ENCODE peak calls at places on chromosomes 11 and 22, in ten cellular contexts. One of them, this sample, is unnamed.

GRCh38 chr11:120013325-120014250 is 124.3 kb downstream of the TRIM29 start:
- DNase-seq in posterior vena cava: peak; percentile 80
- DNase-seq in ovary: peak; percentile 46
- DNase-seq in activated T-cell treated with anti-CD3 and anti-CD28 coated beads for 1 hour: no peak
- DNase-seq in cerebellar cortex: peak; percentile 51
- DNase-seq in G401: peak; percentile 54
- DNase-seq in transverse colon: peak; percentile 57
- DNase-seq in AG08395: peak; percentile 47
- DNase-seq in T1000: no peak
- DNase-seq in astrocyte of the cerebellum: no peak
- DNase-seq in this sample: no peak

GRCh38 chr22:25564979-25565677 is 653 bp downstream of the GRK3 start:
- DNase-seq in posterior vena cava: no peak
- DNase-seq in ovary: no peak
- DNase-seq in activated T-cell treated with anti-CD3 and anti-CD28 coated beads for 1 hour: peak; percentile 5
- DNase-seq in cerebellar cortex: peak; percentile 31
- DNase-seq in G401: peak; percentile 47
- DNase-seq in transverse colon: peak; percentile 17
- DNase-seq in AG08395: no peak
- DNase-seq in T1000: no peak
- DNase-seq in astrocyte of the cerebellum: no peak
- DNase-seq in this sample: peak; percentile 19

GRCh38 chr11:26849009-26849408 is 127.1 kb upstream of the SLC5A12 start:
- DNase-seq in posterior vena cava: no peak
- DNase-seq in ovary: no peak
- DNase-seq in activated T-cell treated with anti-CD3 and anti-CD28 coated beads for 1 hour: no peak
- DNase-seq in cerebellar cortex: peak; percentile 85
- DNase-seq in G401: peak; percentile 88
- DNase-seq in transverse colon: no peak
- DNase-seq in AG08395: no peak
- DNase-seq in T1000: no peak
- DNase-seq in astrocyte of the cerebellum: no peak
- DNase-seq in this sample: no peak

GRCh38 chr11:15730617-15731385 is 616.1 kb downstream of the INSC start:
- DNase-seq in posterior vena cava: no peak
- DNase-seq in ovary: no peak
- DNase-seq in activated T-cell treated with anti-CD3 and anti-CD28 coated beads for 1 hour: no peak
- DNase-seq in cerebellar cortex: no peak
- DNase-seq in G401: no peak
- DNase-seq in transverse colon: no peak
- DNase-seq in AG08395: no peak
- DNase-seq in T1000: no peak
- DNase-seq in astrocyte of the cerebellum: no peak
- DNase-seq in this sample: no peak

GRCh38 chr11:122267602-122268001 is 151.6 kb upstream of the BLID start:
- DNase-seq in posterior vena cava: no peak
- DNase-seq in ovary: no peak
- DNase-seq in activated T-cell treated with anti-CD3 and anti-CD28 coated beads for 1 hour: no peak
- DNase-seq in cerebellar cortex: no peak
- DNase-seq in G401: no peak
- DNase-seq in transverse colon: no peak
- DNase-seq in AG08395: peak; percentile 80
- DNase-seq in T1000: no peak
- DNase-seq in astrocyte of the cerebellum: peak; percentile 38
- DNase-seq in this sample: no peak

GRCh38 chr11:44032304-44033085 is 15.3 kb upstream of the ACCSL start:
- DNase-seq in posterior vena cava: peak; percentile 93
- DNase-seq in ovary: peak; percentile 47
- DNase-seq in activated T-cell treated with anti-CD3 and anti-CD28 coated beads for 1 hour: no peak
- DNase-seq in cerebellar cortex: no peak
- DNase-seq in G401: no peak
- DNase-seq in transverse colon: peak; percentile 16
- DNase-seq in AG08395: peak; percentile 51
- DNase-seq in T1000: no peak
- DNase-seq in astrocyte of the cerebellum: no peak
- DNase-seq in this sample: no peak

GRCh38 chr22:23521442-23522113 is 58.5 kb downstream of the IGLL1 start:
- DNase-seq in posterior vena cava: peak; percentile 96
- DNase-seq in ovary: peak; percentile 95
- DNase-seq in activated T-cell treated with anti-CD3 and anti-CD28 coated beads for 1 hour: peak; percentile 49
- DNase-seq in cerebellar cortex: peak; percentile 91
- DNase-seq in G401: peak; percentile 91
- DNase-seq in transverse colon: peak; percentile 92
- DNase-seq in AG08395: peak; percentile 98
- DNase-seq in T1000: peak; percentile 88
- DNase-seq in astrocyte of the cerebellum: peak; percentile 78
- DNase-seq in this sample: peak; percentile 64

GRCh38 chr11:74460481-74461154 is 6.7 kb downstream of the KCNE3 start:
- DNase-seq in posterior vena cava: no peak
- DNase-seq in ovary: no peak
- DNase-seq in activated T-cell treated with anti-CD3 and anti-CD28 coated beads for 1 hour: no peak
- DNase-seq in cerebellar cortex: no peak
- DNase-seq in G401: no peak
- DNase-seq in transverse colon: no peak
- DNase-seq in AG08395: peak; percentile 46
- DNase-seq in T1000: no peak
- DNase-seq in astrocyte of the cerebellum: no peak
- DNase-seq in this sample: no peak

GRCh38 chr22:30027169-30027568 is 53.1 kb upstream of the HORMAD2 start:
- DNase-seq in posterior vena cava: no peak
- DNase-seq in ovary: no peak
- DNase-seq in activated T-cell treated with anti-CD3 and anti-CD28 coated beads for 1 hour: no peak
- DNase-seq in cerebellar cortex: no peak
- DNase-seq in G401: no peak
- DNase-seq in transverse colon: peak; percentile 85
- DNase-seq in AG08395: no peak
- DNase-seq in T1000: no peak
- DNase-seq in astrocyte of the cerebellum: no peak
- DNase-seq in this sample: no peak

GRCh38 chr11:130315354-130315970 is 745 bp upstream of the ZBTB44 start:
- DNase-seq in posterior vena cava: peak; percentile 82
- DNase-seq in ovary: peak; percentile 60
- DNase-seq in activated T-cell treated with anti-CD3 and anti-CD28 coated beads for 1 hour: peak; percentile 44
- DNase-seq in cerebellar cortex: no peak
- DNase-seq in G401: peak; percentile 22
- DNase-seq in transverse colon: peak; percentile 50
- DNase-seq in AG08395: no peak
- DNase-seq in T1000: no peak
- DNase-seq in astrocyte of the cerebellum: no peak
- DNase-seq in this sample: peak; percentile 52

GRCh38 chr11:45872513-45873356 is 12.7 kb upstream of the MAPK8IP1 start:
- DNase-seq in posterior vena cava: peak; percentile 77
- DNase-seq in ovary: peak; percentile 45
- DNase-seq in activated T-cell treated with anti-CD3 and anti-CD28 coated beads for 1 hour: no peak
- DNase-seq in cerebellar cortex: peak; percentile 92
- DNase-seq in G401: peak; percentile 93
- DNase-seq in transverse colon: no peak
- DNase-seq in AG08395: peak; percentile 86
- DNase-seq in T1000: peak; percentile 83
- DNase-seq in astrocyte of the cerebellum: peak; percentile 74
- DNase-seq in this sample: no peak

GRCh38 chr11:12693485-12694181 is 19.4 kb downstream of the TEAD1 start:
- DNase-seq in posterior vena cava: no peak
- DNase-seq in ovary: no peak
- DNase-seq in activated T-cell treated with anti-CD3 and anti-CD28 coated beads for 1 hour: no peak
- DNase-seq in cerebellar cortex: peak; percentile 59
- DNase-seq in G401: peak; percentile 55
- DNase-seq in transverse colon: peak; percentile 54
- DNase-seq in AG08395: peak; percentile 88
- DNase-seq in T1000: peak; percentile 43
- DNase-seq in astrocyte of the cerebellum: peak; percentile 99
- DNase-seq in this sample: no peak

GRCh38 chr22:42928969-42929837 is 72.1 kb upstream of the ARFGAP3 start:
- DNase-seq in posterior vena cava: peak; percentile 81
- DNase-seq in ovary: no peak
- DNase-seq in activated T-cell treated with anti-CD3 and anti-CD28 coated beads for 1 hour: no peak
- DNase-seq in cerebellar cortex: no peak
- DNase-seq in G401: no peak
- DNase-seq in transverse colon: no peak
- DNase-seq in AG08395: peak; percentile 57
- DNase-seq in T1000: no peak
- DNase-seq in astrocyte of the cerebellum: no peak
- DNase-seq in this sample: no peak

GRCh38 chr11:134170909-134171281 is 52.9 kb downstream of the NCAPD3 start:
- DNase-seq in posterior vena cava: no peak
- DNase-seq in ovary: no peak
- DNase-seq in activated T-cell treated with anti-CD3 and anti-CD28 coated beads for 1 hour: no peak
- DNase-seq in cerebellar cortex: no peak
- DNase-seq in G401: no peak
- DNase-seq in transverse colon: no peak
- DNase-seq in AG08395: peak; percentile 52
- DNase-seq in T1000: no peak
- DNase-seq in astrocyte of the cerebellum: no peak
- DNase-seq in this sample: no peak

GRCh38 chr11:68040121-68040956 is 1.5 kb downstream of the TCIRG1 start:
- DNase-seq in posterior vena cava: peak; percentile 90
- DNase-seq in ovary: peak; percentile 73
- DNase-seq in activated T-cell treated with anti-CD3 and anti-CD28 coated beads for 1 hour: peak; percentile 24
- DNase-seq in cerebellar cortex: peak; percentile 57
- DNase-seq in G401: peak; percentile 27
- DNase-seq in transverse colon: peak; percentile 68
- DNase-seq in AG08395: peak; percentile 64
- DNase-seq in T1000: peak; percentile 39
- DNase-seq in astrocyte of the cerebellum: no peak
- DNase-seq in this sample: no peak

GRCh38 chr11:60500276-60500935 is 7.8 kb downstream of the MS4A12 start:
- DNase-seq in posterior vena cava: no peak
- DNase-seq in ovary: no peak
- DNase-seq in activated T-cell treated with anti-CD3 and anti-CD28 coated beads for 1 hour: no peak
- DNase-seq in cerebellar cortex: no peak
- DNase-seq in G401: no peak
- DNase-seq in transverse colon: no peak
- DNase-seq in AG08395: no peak
- DNase-seq in T1000: no peak
- DNase-seq in astrocyte of the cerebellum: no peak
- DNase-seq in this sample: no peak

GRCh38 chr11:128687321-128687720 is 6.6 kb upstream of the FLI1 start:
- DNase-seq in posterior vena cava: peak; percentile 84
- DNase-seq in ovary: no peak
- DNase-seq in activated T-cell treated with anti-CD3 and anti-CD28 coated beads for 1 hour: no peak
- DNase-seq in cerebellar cortex: no peak
- DNase-seq in G401: no peak
- DNase-seq in transverse colon: peak; percentile 52
- DNase-seq in AG08395: peak; percentile 48
- DNase-seq in T1000: no peak
- DNase-seq in astrocyte of the cerebellum: no peak
- DNase-seq in this sample: no peak

GRCh38 chr11:75779960-75780359 is 11.4 kb downstream of the DGAT2 start:
- DNase-seq in posterior vena cava: no peak
- DNase-seq in ovary: no peak
- DNase-seq in activated T-cell treated with anti-CD3 and anti-CD28 coated beads for 1 hour: no peak
- DNase-seq in cerebellar cortex: no peak
- DNase-seq in G401: no peak
- DNase-seq in transverse colon: no peak
- DNase-seq in AG08395: no peak
- DNase-seq in T1000: no peak
- DNase-seq in astrocyte of the cerebellum: no peak
- DNase-seq in this sample: no peak